ENCODE peak calls at places on chromosomes 3 and 15, in nine cellular contexts. Z is globus pallidus; G is stimulated activated CD4-positive, alpha-beta T cell treated with anti-CD3 and anti-CD28 coated beads, Interleukin-4, amount 100 ng/mL, for 1 hour; C is posterior cingulate gyrus; O is GM23338; A is AG04450; Q is ACHN; S is stimulated activated CD8-positive, alpha-beta memory T cell treated with anti-CD3 and anti-CD28 coated beads, Interleukin-15, amount 100 ng/mL, for 4 hours; D is activated CD4-positive, alpha-beta T cell treated with anti-CD3 and anti-CD28 coated beads for 48 hours. M is an unnamed sample.

GRCh38 chr3:27696906-27697305 is 25.2 kb downstream of the EOMES start:
- DNase-seq in Z (no peak), G (no peak), C (no peak), O (no peak), A (no peak), Q (no peak), S (no peak), D (no peak), M (peak)

GRCh38 chr3:155876037-155876436 is 5.6 kb downstream of the GMPS start:
- DNase-seq in Z (no peak), G (no peak), C (no peak), O (no peak), A (no peak), Q (no peak), S (no peak), D (no peak), M (no peak)

GRCh38 chr3:157075693-157076420 is 84.1 kb downstream of the CCNL1 start:
- DNase-seq in Z (peak), G (no peak), C (no peak), O (no peak), A (no peak), Q (no peak), S (no peak), D (no peak), M (no peak)

GRCh38 chr15:44435893-44436667 is 8.7 kb downstream of the CTDSPL2 start:
- DNase-seq in Z (no peak), G (no peak), C (no peak), O (no peak), A (no peak), Q (no peak), S (no peak), D (no peak), M (peak)

GRCh38 chr3:12221663-12222062 is 63.0 kb upstream of the TIMP4 start:
- DNase-seq in Z (no peak), G (no peak), C (no peak), O (no peak), A (no peak), Q (peak), S (no peak), D (no peak), M (no peak)

GRCh38 chr3:129936757-129937156 is 37.8 kb upstream of the TRH start:
- DNase-seq in Z (peak), G (no peak), C (no peak), O (peak), A (peak), Q (peak), S (no peak), D (peak), M (peak)

GRCh38 chr15:45113380-45113990 is 487 bp downstream of the DUOX2 start:
- DNase-seq in Z (no peak), G (no peak), C (no peak), O (no peak), A (no peak), Q (no peak), S (no peak), D (no peak), M (no peak)

GRCh38 chr15:60635507-60636352 is 156.8 kb upstream of the ICE2 start:
- DNase-seq in Z (no peak), G (no peak), C (no peak), O (no peak), A (no peak), Q (no peak), S (no peak), D (no peak), M (peak)

GRCh38 chr3:72171946-72172345 is 387.0 kb upstream of the PROK2 start:
- DNase-seq in Z (peak), G (no peak), C (peak), O (no peak), A (no peak), Q (no peak), S (no peak), D (no peak), M (no peak)

GRCh38 chr3:170440346-170440745 is 21.7 kb downstream of the CLDN11 start:
- DNase-seq in Z (no peak), G (no peak), C (no peak), O (no peak), A (no peak), Q (peak), S (no peak), D (no peak), M (peak)

GRCh38 chr3:193971268-193971751 is 164.6 kb upstream of the HES1 start:
- DNase-seq in Z (no peak), G (no peak), C (no peak), O (no peak), A (no peak), Q (no peak), S (no peak), D (no peak), M (no peak)